ENCODE peak calls at places on chromosome 7, in eight cellular contexts. D is psoas muscle; B is activated CD4-positive, alpha-beta T cell treated with anti-CD3 and anti-CD28 coated beads for 36 hours; P is heart right ventricle; W is M059J; T is T1000; M is CD8-positive, alpha-beta memory T cell; O is NCI-H1417 treated with DMSO at 0.1 percent for 48 hours. I is an unnamed sample.

GRCh38 chr7:600935-601334 is 81.3 kb upstream of the PDGFA start:
- DNase-seq in P (no peak), D (peak), O (no peak), B (no peak), M (no peak), T (no peak), W (no peak), I (no peak)

GRCh38 chr7:158351051-158351450 is 236.6 kb downstream of the PTPRN2 start:
- DNase-seq in W (no peak), O (no peak), B (no peak), M (no peak), D (no peak), T (no peak), P (no peak), I (no peak)

GRCh38 chr7:50860174-50860573 is 77.5 kb upstream of the GRB10 start:
- DNase-seq in W (no peak), O (no peak), D (no peak), M (no peak), B (no peak), T (no peak), P (no peak), I (no peak)

GRCh38 chr7:27053153-27053552 is 42.6 kb downstream of the HOXA1 start:
- DNase-seq in B (no peak), P (no peak), D (no peak), T (no peak), M (no peak), W (peak), O (no peak), I (no peak)

GRCh38 chr7:151875862-151876111 is 1.1 kb downstream of the PRKAG2 start:
- DNase-seq in B (no peak), O (no peak), D (no peak), T (no peak), W (peak), P (no peak), M (no peak), I (no peak)

GRCh38 chr7:155208681-155209477 is 88.8 kb upstream of the INSIG1 start:
- DNase-seq in P (no peak), B (no peak), T (peak), O (no peak), M (no peak), D (no peak), W (peak), I (no peak)

GRCh38 chr7:40749877-40750276 is 615.1 kb downstream of the SUGCT start:
- DNase-seq in D (no peak), W (peak), O (no peak), P (no peak), M (no peak), T (peak), B (no peak), I (no peak)

GRCh38 chr7:475951-476441 is 43.6 kb downstream of the PDGFA start:
- DNase-seq in B (no peak), T (no peak), D (peak), P (no peak), O (no peak), W (no peak), M (no peak), I (no peak)

GRCh38 chr7:131225619-131226101 is 102.0 kb upstream of the MKLN1 start:
- DNase-seq in W (peak), O (no peak), D (no peak), P (peak), B (no peak), M (no peak), T (no peak), I (no peak)

GRCh38 chr7:69890081-69890369 is 291.8 kb downstream of the AUTS2 start:
- DNase-seq in O (no peak), P (no peak), T (no peak), M (no peak), B (no peak), D (no peak), W (no peak), I (no peak)

GRCh38 chr7:25852249-25852994 is 299.6 kb upstream of the NFE2L3 start:
- DNase-seq in T (no peak), P (peak), B (peak), M (no peak), D (peak), O (no peak), W (peak), I (no peak)

GRCh38 chr7:44290250-44290616 is 35.2 kb downstream of the CAMK2B start:
- DNase-seq in M (no peak), T (no peak), P (peak), B (no peak), D (peak), O (no peak), W (no peak), I (no peak)

GRCh38 chr7:116859323-116859722 is 3.1 kb upstream of the CAPZA2 start:
- DNase-seq in W (peak), P (no peak), M (no peak), D (no peak), O (peak), B (no peak), T (no peak), I (no peak)

GRCh38 chr7:23938937-23939552 is 229.0 kb downstream of the STK31 start:
- DNase-seq in W (peak), P (no peak), B (peak), D (no peak), O (no peak), M (no peak), T (peak), I (no peak)

GRCh38 chr7:132386249-132386681 is 190.0 kb downstream of the PLXNA4 start:
- DNase-seq in B (no peak), P (peak), M (no peak), D (peak), O (peak), T (no peak), W (peak), I (no peak)

GRCh38 chr7:14835399-14835798 is 67.2 kb downstream of the DGKB start:
- DNase-seq in O (peak), P (no peak), M (no peak), T (no peak), D (no peak), B (no peak), W (no peak), I (no peak)

GRCh38 chr7:112359086-112359485 is 91.2 kb upstream of the IFRD1 start:
- DNase-seq in P (no peak), B (no peak), O (no peak), W (no peak), M (no peak), T (no peak), D (no peak), I (no peak)

GRCh38 chr7:46059308-46060020 is 138.4 kb upstream of the IGFBP3 start:
- DNase-seq in D (peak), B (no peak), T (no peak), O (no peak), W (no peak), M (no peak), P (peak), I (no peak)

GRCh38 chr7:41420421-41420820 is 282.5 kb downstream of the INHBA start:
- DNase-seq in M (no peak), W (no peak), B (no peak), D (no peak), T (no peak), P (no peak), O (no peak), I (no peak)

GRCh38 chr7:105269397-105269796 is 119.3 kb downstream of the SRPK2 start:
- DNase-seq in T (no peak), P (no peak), D (no peak), B (no peak), O (no peak), M (no peak), W (peak), I (no peak)

GRCh38 chr7:117470777-117471176 is 9.0 kb upstream of the CFTR start:
- DNase-seq in O (no peak), W (no peak), T (no peak), M (no peak), B (no peak), D (no peak), P (peak), I (no peak)

GRCh38 chr7:50508471-50508943 is 56.7 kb downstream of the DDC start:
- DNase-seq in B (no peak), D (no peak), O (no peak), M (no peak), P (no peak), T (no peak), W (no peak), I (no peak)

GRCh38 chr7:130349911-130350782 is 5.5 kb downstream of the CPA5 start:
- DNase-seq in P (no peak), O (no peak), W (no peak), T (no peak), D (no peak), B (no peak), M (no peak), I (no peak)

GRCh38 chr7:96179863-96180262 is 142.0 kb downstream of the SLC25A13 start:
- DNase-seq in T (no peak), P (no peak), W (peak), D (no peak), M (no peak), B (no peak), O (no peak), I (no peak)

GRCh38 chr7:44587843-44588711 is 6.0 kb upstream of the TMED4 start:
- DNase-seq in M (peak), W (peak), T (no peak), B (peak), P (no peak), D (no peak), O (peak), I (peak)

GRCh38 chr7:157138101-157138423 is 664 bp upstream of the UBE3C start:
- DNase-seq in W (no peak), T (no peak), P (no peak), B (no peak), M (no peak), O (no peak), D (no peak), I (no peak)

GRCh38 chr7:107446531-107446930 is 23.3 kb upstream of the GPR22 start:
- DNase-seq in W (peak), O (no peak), T (no peak), B (peak), P (no peak), M (no peak), D (no peak), I (no peak)

GRCh38 chr7:24510781-24511180 is 62.5 kb upstream of the PALS2 start:
- DNase-seq in O (no peak), P (no peak), B (no peak), T (no peak), M (no peak), D (no peak), W (no peak), I (no peak)

GRCh38 chr7:157653827-157654207 is 317.0 kb downstream of the DNAJB6 start:
- DNase-seq in B (no peak), M (no peak), P (no peak), O (no peak), W (no peak), D (no peak), T (no peak), I (no peak)

GRCh38 chr7:1264345-1265280 is 31.9 kb downstream of the UNCX start:
- DNase-seq in B (no peak), W (no peak), O (no peak), D (peak), T (no peak), M (no peak), P (no peak), I (no peak)

GRCh38 chr7:122143376-122143750 is 686 bp downstream of the AASS start:
- DNase-seq in B (peak), O (no peak), W (no peak), M (peak), D (peak), T (no peak), P (peak), I (no peak)

GRCh38 chr7:378551-379455 is 88.8 kb downstream of the FOXL3 start:
- DNase-seq in B (no peak), W (peak), O (no peak), D (peak), M (no peak), P (no peak), T (no peak), I (no peak)

GRCh38 chr7:2545746-2546425 is 9.4 kb downstream of the BRAT1 start:
- DNase-seq in P (no peak), B (no peak), T (no peak), O (no peak), W (no peak), D (no peak), M (no peak), I (no peak)

GRCh38 chr7:16804674-16805439 is at the start of gene AGR2:
- DNase-seq in B (no peak), D (no peak), O (no peak), T (no peak), M (no peak), P (no peak), W (no peak), I (no peak)

GRCh38 chr7:151721694-151722093 is 155.2 kb downstream of the PRKAG2 start:
- DNase-seq in P (no peak), W (no peak), M (no peak), T (no peak), B (no peak), O (no peak), D (no peak), I (no peak)

GRCh38 chr7:137167609-137168008 is 175.9 kb downstream of the PTN start:
- DNase-seq in B (no peak), D (no peak), T (no peak), P (no peak), W (no peak), O (no peak), M (no peak), I (no peak)

I was measured in activated gamma-delta T cell treated with Interleukin-2 at 50 U/mL for 16 hours.